ENCODE peak calls at places on chromosomes 7 and 10, in six cellular contexts. C is bronchial epithelial cell, N is thoracic aorta, J is BJ, H is tibial nerve, A is fibroblast of lung. Y is an unnamed sample.

GRCh38 chr10:1609596-1609995 is 127.7 kb downstream of the ADARB2 start:
- DNase-seq in N (no peak), H (no peak), J (no peak), A (no peak), C (no peak), Y (no peak)

GRCh38 chr7:142352543-142352942 is 94.7 kb upstream of the PRSS58 start:
- DNase-seq in A (no peak), N (no peak), J (no peak), C (no peak), H (no peak), Y (no peak)

GRCh38 chr10:125283191-125283590 is 122.8 kb upstream of the CTBP2 start:
- DNase-seq in A (no peak), H (no peak), N (no peak), J (no peak), C (no peak), Y (no peak)

GRCh38 chr10:119726291-119727261 is 726 bp downstream of the INPP5F start:
- DNase-seq in C (no peak), H (no peak), N (no peak), A (no peak), J (no peak), Y (no peak)

GRCh38 chr10:108249940-108250339 is 1085.4 kb upstream of the SORCS1 start:
- DNase-seq in A (no peak), C (no peak), H (no peak), J (no peak), N (no peak), Y (no peak)

GRCh38 chr7:111082351-111082750 is 8.6 kb upstream of the LRRN3 start:
- DNase-seq in J (peak; percentile 76), H (no peak), N (no peak), C (no peak), A (no peak), Y (no peak)

GRCh38 chr7:28815369-28815927 is 142.7 kb downstream of the TRIL start:
- DNase-seq in J (no peak), H (no peak), A (peak; percentile 62), N (no peak), C (no peak), Y (no peak)

GRCh38 chr7:152894295-152895170 is 135.0 kb downstream of the ACTR3B start:
- DNase-seq in J (no peak), C (no peak), N (no peak), A (no peak), H (no peak), Y (peak; percentile 8)

GRCh38 chr10:9012312-9012711 is 957.8 kb downstream of the GATA3 start:
- DNase-seq in A (peak; percentile 64), N (no peak), J (peak; percentile 3), H (no peak), C (peak; percentile 55), Y (peak; percentile 40)

GRCh38 chr7:107815254-107815882 is 12.3 kb upstream of the SLC26A3 start:
- DNase-seq in N (no peak), J (no peak), H (no peak), C (peak; percentile 4), A (no peak), Y (no peak)

GRCh38 chr7:102424787-102425218 is 8.6 kb upstream of the ORAI2 start:
- DNase-seq in J (no peak), A (no peak), H (no peak), C (no peak), N (no peak), Y (no peak)

GRCh38 chr10:36494386-36494785 is 631.0 kb upstream of the ANKRD30A start:
- DNase-seq in A (peak; percentile 73), J (peak; percentile 56), N (no peak), C (peak; percentile 99), H (no peak), Y (peak; percentile 72)

GRCh38 chr7:101432316-101432715 is 69.6 kb downstream of the COL26A1 start:
- DNase-seq in H (no peak), J (no peak), A (no peak), N (no peak), C (no peak), Y (no peak)

GRCh38 chr7:129494041-129494440 is 8.3 kb upstream of the SMKR1 start:
- DNase-seq in A (peak; percentile 96), H (no peak), C (peak; percentile 96), J (peak; percentile 89), N (no peak), Y (peak; percentile 61)

GRCh38 chr7:80450621-80451308 is 61.1 kb downstream of the GNAT3 start:
- DNase-seq in J (no peak), H (no peak), C (peak; percentile 78), A (peak; percentile 36), N (no peak), Y (peak; percentile 18)

GRCh38 chr10:119149723-119150122 is 15.8 kb downstream of the SFXN4 start:
- DNase-seq in A (no peak), C (no peak), J (no peak), N (no peak), H (no peak), Y (no peak)

GRCh38 chr7:3649678-3650445 is 348.8 kb downstream of the SDK1 start:
- DNase-seq in C (no peak), H (no peak), A (peak; percentile 73), J (no peak), N (no peak), Y (peak; percentile 7)

GRCh38 chr7:137658194-137658900 is 188.4 kb downstream of the DGKI start:
- DNase-seq in A (no peak), H (no peak), N (no peak), C (peak; percentile 41), J (no peak), Y (peak; percentile 15)

DNA sequence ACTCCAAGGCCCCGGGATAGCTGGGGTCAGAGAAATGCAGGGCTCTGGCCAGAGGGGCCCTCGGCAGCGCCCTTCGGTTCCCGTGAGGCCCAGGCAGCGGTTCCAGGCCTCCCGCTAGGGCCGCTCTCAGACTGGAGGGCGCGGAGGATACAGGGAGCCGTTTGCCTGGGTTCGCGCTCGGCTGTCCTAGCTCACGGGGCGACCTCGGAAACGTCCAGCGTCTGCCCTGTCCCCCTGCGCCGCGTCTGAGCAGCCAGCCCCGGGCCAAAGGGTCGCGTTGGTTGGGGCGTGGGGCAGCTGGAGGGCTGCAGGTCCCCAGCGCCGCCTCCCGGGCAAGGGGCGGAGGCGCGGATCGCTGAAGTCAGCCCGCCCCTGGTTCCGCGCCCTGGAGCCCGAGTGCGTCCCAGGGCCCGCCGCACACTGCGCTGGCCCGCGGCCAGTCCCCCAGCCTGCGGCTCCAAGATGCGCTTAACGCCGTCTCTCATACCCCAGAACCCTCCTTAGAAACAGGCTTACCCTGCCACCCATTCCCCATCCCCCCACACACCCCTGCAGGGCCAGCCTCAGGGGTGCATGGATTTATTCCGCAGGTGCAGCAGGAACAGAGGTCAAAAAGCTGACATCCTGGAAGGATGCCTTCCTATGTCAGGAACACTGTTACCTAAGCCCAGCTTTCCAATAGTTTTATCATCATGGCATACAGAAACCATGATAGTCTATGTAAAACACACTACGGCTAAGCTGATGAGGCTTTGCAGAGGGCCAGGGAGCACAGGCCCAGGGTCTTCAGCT is 22.1 kb upstream of the OPN4 start:
- DNase-seq in H (no peak), J (no peak), C (no peak), N (no peak), A (peak; percentile 20), Y (no peak)
- TF ChIP-seq CTCF in H (peak; percentile 8), J (peak; percentile 43), C (peak; percentile 26), N (no peak), A (no peak), Y (no peak)

GRCh38 chr10:11015371-11015934 is 2.2 kb upstream of the CELF2 start:
- DNase-seq in J (no peak), A (no peak), H (no peak), N (no peak), C (no peak), Y (no peak)

GRCh38 chr10:11018426-11018818 is 750 bp downstream of the CELF2 start:
- DNase-seq in N (no peak), C (no peak), H (no peak), A (no peak), J (no peak), Y (no peak)

GRCh38 chr10:11016959-11017574 is 605 bp upstream of the CELF2 start:
- DNase-seq in H (no peak), A (peak; percentile 26), N (no peak), C (peak; percentile 18), J (no peak), Y (no peak)

GRCh38 chr10:11018830-11019692 is 1.4 kb downstream of the CELF2 start:
- DNase-seq in A (no peak), C (no peak), H (no peak), N (no peak), J (no peak), Y (no peak)

GRCh38 chr10:11017575-11018425 is at the start of gene CELF2:
- DNase-seq in C (no peak), N (no peak), H (peak; percentile 37), A (no peak), J (no peak), Y (peak; percentile 10)
- H3K4me3 ChIP-seq in C (peak within 1 kb of the TSS; percentile 60), N (peak within 1 kb of the TSS; percentile 87), H (peak within 1 kb of the TSS; percentile 77), A (peak within 1 kb of the TSS; percentile 58), J (peak within 1 kb of the TSS; percentile 45), Y (peak within 1 kb of the TSS; percentile 36)

GRCh38 chr7:112407261-112407660 is 43.0 kb upstream of the IFRD1 start:
- DNase-seq in C (no peak), H (no peak), A (no peak), J (no peak), N (no peak), Y (no peak)

GRCh38 chr7:112410087-112410486 is 40.2 kb upstream of the IFRD1 start:
- DNase-seq in C (no peak), N (no peak), J (no peak), H (no peak), A (peak; percentile 69), Y (peak; percentile 42)

GRCh38 chr7:112414855-112415490 is 35.3 kb upstream of the IFRD1 start:
- DNase-seq in C (peak; percentile 57), N (no peak), A (peak; percentile 55), J (no peak), H (no peak), Y (peak; percentile 65)

GRCh38 chr7:112416127-112416526 is 34.1 kb upstream of the IFRD1 start:
- DNase-seq in J (no peak), H (no peak), N (no peak), C (no peak), A (no peak), Y (peak; percentile 54)

DNA sequence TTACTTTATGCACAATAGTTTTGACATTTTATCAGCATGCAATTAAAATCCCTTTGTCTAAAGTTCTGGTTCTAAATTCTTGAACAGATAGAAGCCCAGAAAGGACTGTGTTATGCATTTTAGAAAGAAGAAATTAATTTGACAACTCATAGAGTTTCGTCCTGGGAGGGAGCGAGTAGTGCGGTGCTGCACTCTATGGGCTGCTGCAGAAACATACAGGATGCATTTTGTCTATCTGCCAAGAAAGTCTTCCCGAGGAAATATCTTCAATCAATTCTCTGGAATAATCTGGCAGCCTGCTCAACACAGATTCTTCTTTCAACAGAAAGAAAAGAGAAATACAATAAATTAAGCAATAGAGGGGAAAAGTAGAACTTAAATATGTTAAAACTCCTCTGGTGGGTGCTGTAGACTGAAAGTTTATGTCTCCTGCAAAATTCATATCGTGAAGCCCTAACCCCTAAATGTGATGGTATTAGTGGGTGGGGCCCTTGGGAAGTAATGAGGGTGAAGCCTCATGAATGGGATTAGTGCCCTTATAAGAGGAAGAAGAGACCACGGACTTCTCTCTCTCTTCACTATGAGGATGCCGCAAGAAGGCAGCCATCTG is 39.0 kb upstream of the IFRD1 start:
- DNase-seq in N (no peak), A (peak; percentile 77), C (peak; percentile 23), J (no peak), H (no peak), Y (peak; percentile 66)
- TF ChIP-seq CTCF in N (peak; percentile 43), A (peak; percentile 76), C (peak; percentile 56), J (peak; percentile 55), H (peak; percentile 30), Y (peak; percentile 78)

DNA sequence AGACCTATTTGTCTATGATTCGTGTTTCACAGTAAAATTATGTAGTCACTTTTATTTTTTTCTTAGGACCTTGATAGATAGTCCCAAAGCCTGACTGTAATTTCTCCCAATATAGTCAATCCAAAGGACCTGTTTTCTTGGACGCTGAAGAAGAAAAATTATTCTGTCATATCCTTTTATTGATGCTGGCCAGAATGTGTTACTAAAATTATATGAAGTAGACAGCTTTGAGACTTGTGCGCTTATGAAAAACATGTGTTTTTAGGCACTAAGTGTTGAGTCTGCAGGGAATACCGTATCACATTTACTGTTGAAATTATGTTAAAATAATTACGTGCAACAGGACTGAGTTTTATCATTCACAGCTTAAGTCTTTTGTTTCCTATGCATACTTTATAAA is 17.9 kb downstream of the TES start:
- DNase-seq in H (no peak), N (no peak), C (no peak), J (no peak), A (no peak), Y (no peak)
- H3K4me3 ChIP-seq in H (no peak overlapping the region), N (peak overlapping the region; percentile 32), C (no peak overlapping the region), J (no peak overlapping the region), A (no peak overlapping the region), Y (no peak overlapping the region)